ENCODE peak calls at places on chromosomes 6 and 20, in five cellular contexts. One of them, this sample, is unnamed.

GRCh38 chr20:23152308-23152892 is 66.3 kb upstream of the CD93 start:
- DNase-seq in mammary epithelial cell: no peak
- DNase-seq in psoas muscle: peak; percentile 95
- DNase-seq in left ventricle myocardium inferior: peak; percentile 83
- DNase-seq in adrenal gland: peak; percentile 86
- DNase-seq in this sample: peak; percentile 97

GRCh38 chr6:136181191-136181833 is 68.8 kb downstream of the MTFR2 start:
- DNase-seq in mammary epithelial cell: no peak
- DNase-seq in psoas muscle: no peak
- DNase-seq in left ventricle myocardium inferior: no peak
- DNase-seq in adrenal gland: no peak
- DNase-seq in this sample: no peak

GRCh38 chr20:16676895-16677294 is 52.9 kb upstream of the SNRPB2 start:
- DNase-seq in mammary epithelial cell: no peak
- DNase-seq in psoas muscle: no peak
- DNase-seq in left ventricle myocardium inferior: no peak
- DNase-seq in adrenal gland: no peak
- DNase-seq in this sample: no peak

GRCh38 chr6:51396583-51396982 is 577.9 kb downstream of the TFAP2B start:
- DNase-seq in mammary epithelial cell: no peak
- DNase-seq in psoas muscle: no peak
- DNase-seq in left ventricle myocardium inferior: no peak
- DNase-seq in adrenal gland: no peak
- DNase-seq in this sample: no peak

GRCh38 chr6:167044696-167045095 is 45.5 kb downstream of the CEP43 start:
- DNase-seq in mammary epithelial cell: no peak
- DNase-seq in psoas muscle: no peak
- DNase-seq in left ventricle myocardium inferior: peak; percentile 29
- DNase-seq in adrenal gland: no peak
- DNase-seq in this sample: no peak

GRCh38 chr6:167255918-167256553 is 35.1 kb upstream of the UNC93A start:
- DNase-seq in mammary epithelial cell: no peak
- DNase-seq in psoas muscle: no peak
- DNase-seq in left ventricle myocardium inferior: no peak
- DNase-seq in adrenal gland: no peak
- DNase-seq in this sample: no peak

GRCh38 chr20:1085515-1086272 is 32.7 kb upstream of the PSMF1 start:
- DNase-seq in mammary epithelial cell: no peak
- DNase-seq in psoas muscle: no peak
- DNase-seq in left ventricle myocardium inferior: no peak
- DNase-seq in adrenal gland: no peak
- DNase-seq in this sample: no peak

GRCh38 chr6:35318200-35318844 is 20.7 kb downstream of the DEF6 start:
- DNase-seq in mammary epithelial cell: no peak
- DNase-seq in psoas muscle: peak; percentile 91
- DNase-seq in left ventricle myocardium inferior: peak; percentile 83
- DNase-seq in adrenal gland: peak; percentile 79
- DNase-seq in this sample: peak; percentile 85

GRCh38 chr6:52497652-52498408 is 77.7 kb downstream of the EFHC1 start:
- DNase-seq in mammary epithelial cell: no peak
- DNase-seq in psoas muscle: no peak
- DNase-seq in left ventricle myocardium inferior: peak; percentile 46
- DNase-seq in adrenal gland: no peak
- DNase-seq in this sample: no peak

GRCh38 chr6:28940294-28940858 is 16.6 kb upstream of the TRIM27 start:
- DNase-seq in mammary epithelial cell: peak; percentile 75
- DNase-seq in psoas muscle: no peak
- DNase-seq in left ventricle myocardium inferior: no peak
- DNase-seq in adrenal gland: peak; percentile 27
- DNase-seq in this sample: peak; percentile 78

GRCh38 chr6:141548969-141549368 is 583.8 kb upstream of the GJE1 start:
- DNase-seq in mammary epithelial cell: peak; percentile 82
- DNase-seq in psoas muscle: no peak
- DNase-seq in left ventricle myocardium inferior: no peak
- DNase-seq in adrenal gland: no peak
- DNase-seq in this sample: no peak

GRCh38 chr6:166516256-166516655 is 70.2 kb downstream of the RAMACL start:
- DNase-seq in mammary epithelial cell: no peak
- DNase-seq in psoas muscle: no peak
- DNase-seq in left ventricle myocardium inferior: no peak
- DNase-seq in adrenal gland: no peak
- DNase-seq in this sample: no peak

GRCh38 chr6:31252625-31253024 is 19.3 kb downstream of the HLA-C start:
- DNase-seq in mammary epithelial cell: no peak
- DNase-seq in psoas muscle: no peak
- DNase-seq in left ventricle myocardium inferior: no peak
- DNase-seq in adrenal gland: no peak
- DNase-seq in this sample: no peak

GRCh38 chr6:28648878-28649375 is 123.2 kb downstream of the GPX5 start:
- DNase-seq in mammary epithelial cell: no peak
- DNase-seq in psoas muscle: no peak
- DNase-seq in left ventricle myocardium inferior: no peak
- DNase-seq in adrenal gland: no peak
- DNase-seq in this sample: no peak

GRCh38 chr6:6597682-6598081 is 9.2 kb downstream of the LY86 start:
- DNase-seq in mammary epithelial cell: no peak
- DNase-seq in psoas muscle: no peak
- DNase-seq in left ventricle myocardium inferior: no peak
- DNase-seq in adrenal gland: no peak
- DNase-seq in this sample: no peak

GRCh38 chr6:53790886-53791285 is 3.9 kb upstream of the LRRC1 start:
- DNase-seq in mammary epithelial cell: no peak
- DNase-seq in psoas muscle: no peak
- DNase-seq in left ventricle myocardium inferior: no peak
- DNase-seq in adrenal gland: no peak
- DNase-seq in this sample: no peak

GRCh38 chr20:19886666-19887288 is 128.7 kb downstream of the RIN2 start:
- DNase-seq in mammary epithelial cell: peak; percentile 34
- DNase-seq in psoas muscle: no peak
- DNase-seq in left ventricle myocardium inferior: no peak
- DNase-seq in adrenal gland: no peak
- DNase-seq in this sample: no peak

GRCh38 chr6:160028487-160029275 is 59.8 kb downstream of the IGF2R start:
- DNase-seq in mammary epithelial cell: no peak
- DNase-seq in psoas muscle: no peak
- DNase-seq in left ventricle myocardium inferior: no peak
- DNase-seq in adrenal gland: no peak
- DNase-seq in this sample: no peak

GRCh38 chr20:44734938-44735337 is 10.7 kb upstream of the KCNK15 start:
- DNase-seq in mammary epithelial cell: peak; percentile 68
- DNase-seq in psoas muscle: no peak
- DNase-seq in left ventricle myocardium inferior: no peak
- DNase-seq in adrenal gland: no peak
- DNase-seq in this sample: no peak

DNA sequence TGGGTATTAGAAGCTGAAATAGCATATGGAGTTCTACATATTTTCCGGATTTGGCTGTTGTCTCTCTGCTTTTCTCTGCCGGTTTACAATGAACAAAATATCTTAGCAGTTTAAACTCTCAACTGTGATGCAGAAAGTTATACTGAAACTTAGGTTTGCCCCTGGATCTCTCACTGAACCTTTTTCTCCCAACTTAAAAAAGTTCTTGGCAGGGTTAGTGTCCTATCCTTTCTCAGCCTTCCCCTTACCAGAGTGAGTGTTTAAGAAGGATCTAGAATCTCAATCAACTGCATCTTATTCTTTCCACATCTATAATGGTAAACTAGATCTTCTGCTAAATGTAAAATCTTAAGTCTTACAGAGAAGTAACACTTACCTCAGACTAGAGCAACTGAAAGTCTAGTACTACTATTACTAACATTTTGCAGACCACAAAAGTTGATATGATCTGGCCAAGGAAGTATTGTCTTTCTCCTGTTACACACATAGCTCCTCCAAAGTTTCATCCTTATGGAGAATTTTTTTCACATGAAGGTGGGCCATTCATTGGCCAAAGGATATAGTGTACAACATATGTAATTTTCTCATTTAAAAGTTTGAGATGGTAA is 392.3 kb upstream of the RUNX2 start:
- DNase-seq in mammary epithelial cell: no peak
- DNase-seq in psoas muscle: no peak
- DNase-seq in left ventricle myocardium inferior: no peak
- DNase-seq in adrenal gland: no peak
- DNase-seq in this sample: no peak
- H3K27ac ChIP-seq in mammary epithelial cell: no peak overlapping the region
- H3K27ac ChIP-seq in psoas muscle: no peak overlapping the region
- H3K27ac ChIP-seq in left ventricle myocardium inferior: no peak overlapping the region
- H3K27ac ChIP-seq in adrenal gland: no peak overlapping the region
- H3K27ac ChIP-seq in this sample: no peak overlapping the region

GRCh38 chr20:46009847-46010246 is 1.1 kb downstream of the MMP9 start:
- DNase-seq in mammary epithelial cell: no peak
- DNase-seq in psoas muscle: no peak
- DNase-seq in left ventricle myocardium inferior: no peak
- DNase-seq in adrenal gland: no peak
- DNase-seq in this sample: no peak
- H3K4me3 ChIP-seq in mammary epithelial cell: no peak overlapping the region
- H3K4me3 ChIP-seq in psoas muscle: no peak overlapping the region
- H3K4me3 ChIP-seq in left ventricle myocardium inferior: no peak overlapping the region
- H3K4me3 ChIP-seq in adrenal gland: no peak overlapping the region
- H3K4me3 ChIP-seq in this sample: no peak overlapping the region

DNA sequence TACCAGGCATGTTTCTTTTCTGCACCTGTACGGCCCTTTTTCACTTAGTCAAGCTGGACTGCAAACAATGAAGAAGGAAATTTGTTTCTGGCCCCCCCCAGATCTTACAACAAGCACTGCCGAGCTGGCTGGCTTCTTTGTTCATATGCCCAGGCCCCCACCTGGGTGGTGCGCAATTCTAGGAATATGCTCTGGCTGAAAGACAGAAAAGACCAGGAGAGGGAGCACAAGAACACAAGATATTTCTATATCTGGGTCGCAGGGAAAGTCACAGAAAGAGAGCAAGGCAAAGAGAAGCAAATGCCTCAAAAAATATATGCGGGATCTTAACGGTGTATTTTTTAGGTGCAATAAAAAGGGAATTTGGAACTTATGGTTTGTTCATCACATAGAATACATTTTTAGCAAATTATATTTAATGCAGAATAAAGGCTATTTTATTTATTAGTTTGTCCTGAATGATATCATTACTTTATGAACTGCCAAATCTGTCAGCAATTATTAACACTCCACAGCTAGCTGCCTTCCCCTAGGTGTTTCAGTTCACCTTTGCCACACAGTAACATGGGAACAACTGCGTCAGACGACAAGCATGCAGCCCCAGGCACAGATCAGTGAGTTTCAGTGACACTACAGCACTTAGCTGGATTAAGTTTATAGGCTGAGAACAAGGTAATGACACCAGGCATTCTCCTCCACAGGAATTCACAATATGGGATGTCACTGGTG is 76.5 kb downstream of the GJA10 start:
- DNase-seq in mammary epithelial cell: peak; percentile 45
- DNase-seq in psoas muscle: peak; percentile 54
- DNase-seq in left ventricle myocardium inferior: no peak
- DNase-seq in adrenal gland: peak; percentile 47
- DNase-seq in this sample: no peak
- H3K27ac ChIP-seq in mammary epithelial cell: no peak overlapping the region
- H3K27ac ChIP-seq in psoas muscle: no peak overlapping the region
- H3K27ac ChIP-seq in left ventricle myocardium inferior: peak overlapping the region; percentile 10
- H3K27ac ChIP-seq in adrenal gland: no peak overlapping the region
- H3K27ac ChIP-seq in this sample: no peak overlapping the region

GRCh38 chr20:17895641-17896246 is 72.8 kb downstream of the SNX5 start:
- DNase-seq in mammary epithelial cell: peak; percentile 73
- DNase-seq in psoas muscle: peak; percentile 70
- DNase-seq in left ventricle myocardium inferior: peak; percentile 72
- DNase-seq in adrenal gland: peak; percentile 61
- DNase-seq in this sample: no peak
- H3K4me3 ChIP-seq in mammary epithelial cell: peak overlapping the region; percentile 40
- H3K4me3 ChIP-seq in psoas muscle: peak overlapping the region; percentile 46
- H3K4me3 ChIP-seq in left ventricle myocardium inferior: peak overlapping the region; percentile 58
- H3K4me3 ChIP-seq in adrenal gland: no peak overlapping the region
- H3K4me3 ChIP-seq in this sample: peak overlapping the region; percentile 71

DNA sequence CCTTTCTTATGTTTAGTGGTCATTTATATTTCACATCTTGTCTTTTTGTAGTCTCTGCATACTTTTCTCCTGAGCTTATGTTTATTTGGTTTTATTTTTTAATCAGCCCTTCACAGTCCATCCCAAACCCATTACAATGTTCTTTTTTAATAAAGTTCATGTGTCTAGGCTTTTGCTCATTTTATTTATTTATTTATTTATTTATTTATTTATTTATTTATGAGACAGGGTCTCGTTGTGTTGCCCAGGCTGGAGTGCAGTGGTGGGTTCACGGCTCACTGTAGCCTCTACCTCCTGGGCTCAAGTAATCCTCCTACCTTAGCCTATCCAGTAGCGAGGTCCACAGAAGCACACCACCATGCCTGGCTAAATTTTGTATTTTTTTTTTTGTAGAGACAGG is 3.1 kb downstream of the COQ3 start:
- DNase-seq in mammary epithelial cell: no peak
- DNase-seq in psoas muscle: no peak
- DNase-seq in left ventricle myocardium inferior: no peak
- DNase-seq in adrenal gland: no peak
- DNase-seq in this sample: no peak
- H3K27ac ChIP-seq in mammary epithelial cell: no peak overlapping the region
- H3K27ac ChIP-seq in psoas muscle: no peak overlapping the region
- H3K27ac ChIP-seq in left ventricle myocardium inferior: no peak overlapping the region
- H3K27ac ChIP-seq in adrenal gland: no peak overlapping the region
- H3K27ac ChIP-seq in this sample: no peak overlapping the region

DNA sequence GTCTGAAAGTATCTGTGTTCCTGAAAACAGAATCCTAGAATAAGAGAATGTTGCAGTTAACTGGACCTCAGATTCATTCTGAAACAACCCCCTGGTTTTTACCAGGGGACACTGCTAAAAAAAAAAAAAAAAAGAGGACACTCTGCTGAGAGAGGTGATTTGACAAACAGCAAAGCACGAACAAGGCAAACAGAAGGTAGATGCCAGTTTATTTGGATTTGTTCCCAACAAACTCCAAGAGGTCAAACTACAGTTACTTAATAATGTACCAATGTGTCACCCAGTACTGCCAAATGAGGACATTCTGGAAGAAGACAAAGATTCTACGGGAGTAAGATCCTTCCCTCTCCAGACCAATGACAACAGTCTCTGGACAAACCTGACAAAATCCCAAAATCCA is 40.6 kb upstream of the SLC22A16 start:
- DNase-seq in mammary epithelial cell: no peak
- DNase-seq in psoas muscle: no peak
- DNase-seq in left ventricle myocardium inferior: no peak
- DNase-seq in adrenal gland: no peak
- DNase-seq in this sample: no peak
- H3K4me3 ChIP-seq in mammary epithelial cell: no peak overlapping the region
- H3K4me3 ChIP-seq in psoas muscle: no peak overlapping the region
- H3K4me3 ChIP-seq in left ventricle myocardium inferior: no peak overlapping the region
- H3K4me3 ChIP-seq in adrenal gland: no peak overlapping the region
- H3K4me3 ChIP-seq in this sample: no peak overlapping the region

GRCh38 chr6:155959898-155960297 is 504.3 kb upstream of the NOX3 start:
- DNase-seq in mammary epithelial cell: no peak
- DNase-seq in psoas muscle: no peak
- DNase-seq in left ventricle myocardium inferior: no peak
- DNase-seq in adrenal gland: no peak
- DNase-seq in this sample: no peak
- H3K27ac ChIP-seq in mammary epithelial cell: no peak overlapping the region
- H3K27ac ChIP-seq in psoas muscle: no peak overlapping the region
- H3K27ac ChIP-seq in left ventricle myocardium inferior: no peak overlapping the region
- H3K27ac ChIP-seq in adrenal gland: no peak overlapping the region
- H3K27ac ChIP-seq in this sample: no peak overlapping the region

GRCh38 chr6:107535626-107536025 is 45.7 kb downstream of the SOBP start:
- DNase-seq in mammary epithelial cell: no peak
- DNase-seq in psoas muscle: no peak
- DNase-seq in left ventricle myocardium inferior: no peak
- DNase-seq in adrenal gland: no peak
- DNase-seq in this sample: no peak
- H3K4me3 ChIP-seq in mammary epithelial cell: no peak overlapping the region
- H3K4me3 ChIP-seq in psoas muscle: no peak overlapping the region
- H3K4me3 ChIP-seq in left ventricle myocardium inferior: no peak overlapping the region
- H3K4me3 ChIP-seq in adrenal gland: no peak overlapping the region
- H3K4me3 ChIP-seq in this sample: no peak overlapping the region